ENCODE peak calls at places on chromosomes 2 and 18, in seven cellular contexts. O is right cardiac atrium; Q is IMR-90; G is right lobe of liver; X is choroid plexus epithelial cell; I is H7; J is naive thymus-derived CD4-positive, alpha-beta T cell. C is an unnamed sample.

GRCh38 chr2:224099846-224100643 is 61.0 kb upstream of the SERPINE2 start:
- DNase-seq in I (no peak), G (no peak), O (no peak), Q (no peak), X (no peak), J (no peak), C (no peak)

GRCh38 chr2:145690183-145690582 is 1170.3 kb upstream of the ZEB2 start:
- DNase-seq in X (peak; percentile 85), O (no peak), G (no peak), I (no peak), J (no peak), Q (peak; percentile 34), C (no peak)

GRCh38 chr18:55427951-55428350 is 160.0 kb downstream of the TCF4 start:
- DNase-seq in Q (no peak), G (no peak), X (no peak), I (no peak), J (no peak), O (no peak), C (no peak)

GRCh38 chr2:113895301-113895700 is 5.4 kb downstream of the ACTR3 start:
- DNase-seq in X (no peak), Q (no peak), J (no peak), I (no peak), O (no peak), G (no peak), C (no peak)

GRCh38 chr2:50591642-50592041 is 440.3 kb downstream of the NRXN1 start:
- DNase-seq in O (peak; percentile 82), I (no peak), G (no peak), Q (no peak), X (no peak), J (no peak), C (peak; percentile 59)

GRCh38 chr2:50535971-50536759 is 495.8 kb downstream of the NRXN1 start:
- DNase-seq in X (peak; percentile 63), I (no peak), G (no peak), J (no peak), O (no peak), Q (peak; percentile 55), C (no peak)

GRCh38 chr2:37985333-37985732 is 60.2 kb downstream of the RMDN2 start:
- DNase-seq in X (peak; percentile 89), O (no peak), J (no peak), G (no peak), I (no peak), Q (peak; percentile 69), C (no peak)

GRCh38 chr2:8611246-8611645 is 70.6 kb upstream of the ID2 start:
- DNase-seq in X (no peak), I (no peak), J (no peak), Q (no peak), O (no peak), G (no peak), C (no peak)

GRCh38 chr18:75211002-75211621 is 515 bp downstream of the TSHZ1 start:
- DNase-seq in O (no peak), J (peak; percentile 34), G (no peak), I (peak; percentile 81), Q (peak; percentile 18), X (peak; percentile 28), C (no peak)

GRCh38 chr2:69567909-69568300 is 75.6 kb downstream of the AAK1 start:
- DNase-seq in Q (no peak), X (no peak), G (no peak), O (no peak), I (no peak), J (no peak), C (no peak)

GRCh38 chr2:47076586-47077441 is 78.3 kb downstream of the STPG4 start:
- DNase-seq in J (no peak), Q (peak; percentile 97), I (no peak), X (peak; percentile 95), G (no peak), O (no peak), C (no peak)

GRCh38 chr2:161725297-161725696 is 101.1 kb downstream of the SLC4A10 start:
- DNase-seq in X (no peak), I (no peak), Q (no peak), G (no peak), O (no peak), J (no peak), C (no peak)

GRCh38 chr2:216554755-216555154 is 56.1 kb downstream of the RPL37A start:
- DNase-seq in J (no peak), O (no peak), I (no peak), Q (no peak), X (no peak), G (no peak), C (no peak)

GRCh38 chr2:120856421-120856862 is 120.8 kb downstream of the GLI2 start:
- DNase-seq in O (no peak), X (peak; percentile 32), I (peak; percentile 89), J (no peak), G (no peak), Q (peak; percentile 63), C (no peak)

GRCh38 chr2:3761328-3761727 is 58.0 kb downstream of the DCDC2C start:
- DNase-seq in Q (no peak), J (no peak), G (no peak), O (no peak), I (no peak), X (no peak), C (no peak)

GRCh38 chr18:27844416-27844792 is 332.5 kb downstream of the CDH2 start:
- DNase-seq in I (no peak), O (no peak), G (no peak), Q (peak; percentile 22), J (no peak), X (peak; percentile 91), C (no peak)

GRCh38 chr2:98468621-98469236 is 24.1 kb downstream of the INPP4A start:
- DNase-seq in J (peak; percentile 66), O (no peak), G (no peak), I (no peak), Q (peak; percentile 65), X (no peak), C (no peak)

GRCh38 chr2:8692783-8693768 is 11.2 kb downstream of the ID2 start:
- DNase-seq in O (no peak), G (peak; percentile 70), I (peak; percentile 88), X (no peak), J (peak; percentile 62), Q (no peak), C (peak; percentile 66)

GRCh38 chr2:113784823-113785744 is 28.6 kb upstream of the SLC35F5 start:
- DNase-seq in J (no peak), Q (no peak), I (no peak), O (no peak), X (no peak), G (no peak), C (no peak)

GRCh38 chr2:145617906-145618305 is 1098.0 kb upstream of the ZEB2 start:
- DNase-seq in Q (peak; percentile 68), X (peak; percentile 28), G (no peak), O (no peak), J (no peak), I (no peak), C (no peak)

GRCh38 chr18:67199993-67200617 is 316.4 kb downstream of the DSEL start:
- DNase-seq in J (no peak), I (no peak), O (no peak), G (no peak), Q (peak; percentile 69), X (peak; percentile 86), C (no peak)

GRCh38 chr2:165637396-165637795 is 156.7 kb downstream of the GALNT3 start:
- DNase-seq in G (no peak), Q (no peak), J (no peak), O (no peak), I (no peak), X (no peak), C (no peak)

GRCh38 chr2:189577108-189577507 is 3.5 kb downstream of the SLC40A1 start:
- DNase-seq in J (no peak), Q (no peak), O (no peak), X (no peak), I (no peak), G (no peak), C (no peak)
- H3K4me3 ChIP-seq in J (no peak overlapping the region), Q (no peak overlapping the region), O (no peak overlapping the region), X (no peak overlapping the region), I (no peak overlapping the region), G (no peak overlapping the region), C (peak overlapping the region; percentile 0)

DNA sequence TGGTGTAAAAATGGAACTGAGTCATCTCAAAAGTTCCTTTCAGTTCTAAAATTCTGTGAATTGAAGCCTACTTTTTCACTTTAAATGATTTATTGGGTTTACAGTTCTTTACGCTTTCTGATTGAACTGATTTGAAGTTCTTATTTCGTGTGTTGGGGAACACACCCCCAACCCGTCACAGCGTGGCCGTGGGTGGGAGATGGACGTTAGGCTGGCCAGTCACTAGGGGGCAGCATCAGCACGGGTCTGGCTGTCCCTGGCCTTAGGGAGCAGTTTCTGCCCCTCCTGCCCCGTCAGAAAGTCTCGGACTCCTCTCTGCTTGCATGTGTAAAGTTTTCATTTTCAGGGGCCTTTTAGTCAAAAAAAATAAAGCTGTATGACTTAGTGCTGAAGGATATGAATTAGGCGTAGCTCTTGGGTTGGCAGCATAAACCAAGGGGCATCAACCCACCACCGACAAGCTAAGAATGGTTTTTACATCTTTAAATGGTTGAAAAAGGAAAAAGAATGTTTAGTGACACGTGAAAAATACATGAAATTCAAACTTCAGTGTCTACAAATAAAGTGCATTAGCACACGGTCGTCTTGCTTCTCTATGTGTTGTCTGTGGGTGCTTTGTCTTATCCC is 63.4 kb downstream of the ZCCHC2 start:
- DNase-seq in J (peak; percentile 80), Q (peak; percentile 69), I (peak; percentile 87), O (peak; percentile 71), X (peak; percentile 83), G (peak; percentile 68), C (peak; percentile 80)
- H3K4me3 ChIP-seq in J (no peak overlapping the region), Q (no peak overlapping the region), I (no peak overlapping the region), O (no peak overlapping the region), X (peak overlapping the region; percentile 7), G (no peak overlapping the region), C (peak overlapping the region; percentile 10)

DNA sequence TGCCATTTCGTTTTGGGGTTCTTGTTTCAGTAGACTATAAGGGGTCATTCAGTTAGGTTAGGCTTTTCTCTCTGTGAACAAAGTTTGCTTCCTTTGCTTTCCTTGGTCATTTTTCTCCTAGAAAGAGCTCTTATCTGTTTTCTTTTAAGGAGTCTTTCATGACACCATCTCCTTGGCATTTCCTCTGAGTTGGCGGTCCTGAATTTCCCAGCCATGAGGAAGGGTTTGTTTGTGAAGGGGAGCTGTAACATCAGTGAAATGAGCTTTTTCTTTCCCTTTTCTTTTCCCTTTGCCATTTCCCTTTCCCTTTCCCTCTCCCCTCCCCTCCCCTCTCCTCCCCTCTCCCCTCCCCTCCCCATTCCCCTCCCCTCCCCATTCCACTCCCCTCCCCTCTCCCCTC is 61.7 kb downstream of the MAP4K4 start:
- DNase-seq in G (no peak), X (peak; percentile 96), Q (peak; percentile 97), J (no peak), I (no peak), O (no peak), C (no peak)
- H3K4me3 ChIP-seq in G (no peak overlapping the region), X (no peak overlapping the region), Q (no peak overlapping the region), J (no peak overlapping the region), I (no peak overlapping the region), O (no peak overlapping the region), C (no peak overlapping the region)

GRCh38 chr2:238554468-238555184 is 127.9 kb downstream of the ASB1 start:
- DNase-seq in X (no peak), I (peak; percentile 87), J (no peak), Q (no peak), G (peak; percentile 37), O (no peak), C (no peak)

GRCh38 chr2:238558456-238559099 is 131.9 kb downstream of the ASB1 start:
- DNase-seq in G (no peak), I (peak; percentile 44), J (no peak), Q (no peak), X (no peak), O (no peak), C (no peak)

GRCh38 chr2:238557855-238558435 is 131.2 kb downstream of the ASB1 start:
- DNase-seq in I (no peak), J (no peak), X (no peak), Q (no peak), O (no peak), G (no peak), C (no peak)

GRCh38 chr2:238557431-238557830 is 130.7 kb downstream of the ASB1 start:
- DNase-seq in X (no peak), Q (no peak), G (no peak), J (no peak), I (no peak), O (no peak), C (no peak)

GRCh38 chr2:238555786-238556542 is 129.2 kb downstream of the ASB1 start:
- DNase-seq in O (no peak), Q (no peak), G (no peak), J (no peak), I (no peak), X (no peak), C (no peak)
- H3K4me3 ChIP-seq in O (no peak overlapping the region), Q (no peak overlapping the region), G (no peak overlapping the region), J (no peak overlapping the region), I (no peak overlapping the region), X (no peak overlapping the region), C (no peak overlapping the region)

C was measured in heart left ventricle.